ENCODE peak calls at places on chromosomes 13 and 19, in ten cellular contexts. One of them, this sample, is unnamed.

GRCh38 chr19:52749780-52750179 is 14.9 kb upstream of the ZNF611 start:
- DNase-seq in CD8-positive, alpha-beta T cell: no peak
- DNase-seq in ELR: no peak
- DNase-seq in cardiac muscle cell: no peak
- DNase-seq in EH: no peak
- DNase-seq in nucleus accumbens: no peak
- DNase-seq in NCI-H1417: no peak
- DNase-seq in T-helper 1 cell: no peak
- DNase-seq in AG04450: no peak
- DNase-seq in HS-27A: no peak
- DNase-seq in this sample: no peak

GRCh38 chr19:48646912-48647216 is 877 bp upstream of the CA11 start:
- DNase-seq in CD8-positive, alpha-beta T cell: no peak
- DNase-seq in ELR: no peak
- DNase-seq in cardiac muscle cell: no peak
- DNase-seq in EH: no peak
- DNase-seq in nucleus accumbens: no peak
- DNase-seq in NCI-H1417: peak
- DNase-seq in T-helper 1 cell: no peak
- DNase-seq in AG04450: no peak
- DNase-seq in HS-27A: no peak
- DNase-seq in this sample: no peak

GRCh38 chr19:10269333-10270179 is 1.4 kb upstream of the ICAM1 start:
- DNase-seq in CD8-positive, alpha-beta T cell: peak
- DNase-seq in ELR: peak
- DNase-seq in cardiac muscle cell: peak
- DNase-seq in EH: peak
- DNase-seq in nucleus accumbens: peak
- DNase-seq in NCI-H1417: peak
- DNase-seq in T-helper 1 cell: peak
- DNase-seq in AG04450: no peak
- DNase-seq in HS-27A: no peak
- DNase-seq in this sample: peak

GRCh38 chr19:14950421-14950820 is 9.1 kb downstream of the OR7C2 start:
- DNase-seq in CD8-positive, alpha-beta T cell: no peak
- DNase-seq in ELR: no peak
- DNase-seq in cardiac muscle cell: no peak
- DNase-seq in EH: no peak
- DNase-seq in nucleus accumbens: no peak
- DNase-seq in NCI-H1417: no peak
- DNase-seq in T-helper 1 cell: no peak
- DNase-seq in AG04450: no peak
- DNase-seq in HS-27A: no peak
- DNase-seq in this sample: no peak

GRCh38 chr19:11288349-11288748 is 7.6 kb upstream of the TSPAN16 start:
- DNase-seq in CD8-positive, alpha-beta T cell: no peak
- DNase-seq in ELR: peak
- DNase-seq in cardiac muscle cell: no peak
- DNase-seq in EH: peak
- DNase-seq in nucleus accumbens: no peak
- DNase-seq in NCI-H1417: no peak
- DNase-seq in T-helper 1 cell: no peak
- DNase-seq in AG04450: peak
- DNase-seq in HS-27A: no peak
- DNase-seq in this sample: no peak

GRCh38 chr19:56727731-56728130 is 56.2 kb upstream of the ZNF835 start:
- DNase-seq in CD8-positive, alpha-beta T cell: no peak
- DNase-seq in ELR: no peak
- DNase-seq in cardiac muscle cell: no peak
- DNase-seq in EH: no peak
- DNase-seq in nucleus accumbens: no peak
- DNase-seq in NCI-H1417: peak
- DNase-seq in T-helper 1 cell: no peak
- DNase-seq in AG04450: no peak
- DNase-seq in HS-27A: no peak
- DNase-seq in this sample: no peak

GRCh38 chr13:77196052-77196618 is 130.8 kb downstream of the MYCBP2 start:
- DNase-seq in CD8-positive, alpha-beta T cell: no peak
- DNase-seq in ELR: no peak
- DNase-seq in cardiac muscle cell: peak
- DNase-seq in EH: no peak
- DNase-seq in nucleus accumbens: no peak
- DNase-seq in NCI-H1417: no peak
- DNase-seq in T-helper 1 cell: peak
- DNase-seq in AG04450: no peak
- DNase-seq in HS-27A: no peak
- DNase-seq in this sample: no peak

GRCh38 chr13:38570706-38571105 is 116.2 kb upstream of the FREM2 start:
- DNase-seq in CD8-positive, alpha-beta T cell: no peak
- DNase-seq in ELR: no peak
- DNase-seq in cardiac muscle cell: no peak
- DNase-seq in EH: no peak
- DNase-seq in nucleus accumbens: no peak
- DNase-seq in NCI-H1417: no peak
- DNase-seq in T-helper 1 cell: no peak
- DNase-seq in AG04450: no peak
- DNase-seq in HS-27A: no peak
- DNase-seq in this sample: no peak

GRCh38 chr19:28020631-28021315 is 1192.2 kb downstream of the UQCRFS1 start:
- DNase-seq in CD8-positive, alpha-beta T cell: no peak
- DNase-seq in ELR: no peak
- DNase-seq in cardiac muscle cell: no peak
- DNase-seq in EH: no peak
- DNase-seq in nucleus accumbens: no peak
- DNase-seq in NCI-H1417: no peak
- DNase-seq in T-helper 1 cell: no peak
- DNase-seq in AG04450: no peak
- DNase-seq in HS-27A: no peak
- DNase-seq in this sample: no peak

GRCh38 chr19:2503521-2504109 is 27.7 kb downstream of the GADD45B start:
- DNase-seq in CD8-positive, alpha-beta T cell: peak
- DNase-seq in ELR: peak
- DNase-seq in cardiac muscle cell: peak
- DNase-seq in EH: peak
- DNase-seq in nucleus accumbens: no peak
- DNase-seq in NCI-H1417: no peak
- DNase-seq in T-helper 1 cell: peak
- DNase-seq in AG04450: no peak
- DNase-seq in HS-27A: no peak
- DNase-seq in this sample: no peak

GRCh38 chr19:54492568-54492967 is 10.1 kb upstream of the LAIR2 start:
- DNase-seq in CD8-positive, alpha-beta T cell: no peak
- DNase-seq in ELR: no peak
- DNase-seq in cardiac muscle cell: no peak
- DNase-seq in EH: no peak
- DNase-seq in nucleus accumbens: no peak
- DNase-seq in NCI-H1417: no peak
- DNase-seq in T-helper 1 cell: no peak
- DNase-seq in AG04450: no peak
- DNase-seq in HS-27A: no peak
- DNase-seq in this sample: no peak

GRCh38 chr19:31264379-31264778 is 84.9 kb downstream of the TSHZ3 start:
- DNase-seq in CD8-positive, alpha-beta T cell: no peak
- DNase-seq in ELR: no peak
- DNase-seq in cardiac muscle cell: no peak
- DNase-seq in EH: no peak
- DNase-seq in nucleus accumbens: no peak
- DNase-seq in NCI-H1417: no peak
- DNase-seq in T-helper 1 cell: no peak
- DNase-seq in AG04450: no peak
- DNase-seq in HS-27A: no peak
- DNase-seq in this sample: no peak

GRCh38 chr19:50358483-50359431 is 6.7 kb downstream of the NAPSA start:
- DNase-seq in CD8-positive, alpha-beta T cell: peak
- DNase-seq in ELR: no peak
- DNase-seq in cardiac muscle cell: no peak
- DNase-seq in EH: peak
- DNase-seq in nucleus accumbens: peak
- DNase-seq in NCI-H1417: peak
- DNase-seq in T-helper 1 cell: peak
- DNase-seq in AG04450: no peak
- DNase-seq in HS-27A: no peak
- DNase-seq in this sample: no peak

GRCh38 chr13:100673831-100674362 is 698 bp downstream of the TMTC4 start:
- DNase-seq in CD8-positive, alpha-beta T cell: peak
- DNase-seq in ELR: peak
- DNase-seq in cardiac muscle cell: no peak
- DNase-seq in EH: peak
- DNase-seq in nucleus accumbens: peak
- DNase-seq in NCI-H1417: peak
- DNase-seq in T-helper 1 cell: peak
- DNase-seq in AG04450: peak
- DNase-seq in HS-27A: peak
- DNase-seq in this sample: peak

GRCh38 chr19:35757231-35757748 is 461 bp upstream of the HSPB6 start:
- DNase-seq in CD8-positive, alpha-beta T cell: no peak
- DNase-seq in ELR: peak
- DNase-seq in cardiac muscle cell: peak
- DNase-seq in EH: peak
- DNase-seq in nucleus accumbens: no peak
- DNase-seq in NCI-H1417: no peak
- DNase-seq in T-helper 1 cell: no peak
- DNase-seq in AG04450: peak
- DNase-seq in HS-27A: peak
- DNase-seq in this sample: no peak

GRCh38 chr13:31882794-31883193 is 143.5 kb downstream of the RXFP2 start:
- DNase-seq in CD8-positive, alpha-beta T cell: no peak
- DNase-seq in ELR: no peak
- DNase-seq in cardiac muscle cell: no peak
- DNase-seq in EH: no peak
- DNase-seq in nucleus accumbens: no peak
- DNase-seq in NCI-H1417: no peak
- DNase-seq in T-helper 1 cell: no peak
- DNase-seq in AG04450: no peak
- DNase-seq in HS-27A: no peak
- DNase-seq in this sample: no peak

GRCh38 chr19:2327773-2328400 is 499 bp downstream of the LSM7 start:
- DNase-seq in CD8-positive, alpha-beta T cell: peak
- DNase-seq in ELR: peak
- DNase-seq in cardiac muscle cell: no peak
- DNase-seq in EH: peak
- DNase-seq in nucleus accumbens: peak
- DNase-seq in NCI-H1417: peak
- DNase-seq in T-helper 1 cell: peak
- DNase-seq in AG04450: peak
- DNase-seq in HS-27A: peak
- DNase-seq in this sample: peak

GRCh38 chr19:48896191-48896720 is 2.3 kb downstream of the TULP2 start:
- DNase-seq in CD8-positive, alpha-beta T cell: peak
- DNase-seq in ELR: no peak
- DNase-seq in cardiac muscle cell: peak
- DNase-seq in EH: peak
- DNase-seq in nucleus accumbens: peak
- DNase-seq in NCI-H1417: no peak
- DNase-seq in T-helper 1 cell: peak
- DNase-seq in AG04450: no peak
- DNase-seq in HS-27A: no peak
- DNase-seq in this sample: no peak

GRCh38 chr13:92365904-92366303 is 860.7 kb upstream of the GPC6 start:
- DNase-seq in CD8-positive, alpha-beta T cell: no peak
- DNase-seq in ELR: no peak
- DNase-seq in cardiac muscle cell: no peak
- DNase-seq in EH: no peak
- DNase-seq in nucleus accumbens: no peak
- DNase-seq in NCI-H1417: no peak
- DNase-seq in T-helper 1 cell: no peak
- DNase-seq in AG04450: no peak
- DNase-seq in HS-27A: no peak
- DNase-seq in this sample: no peak

GRCh38 chr13:91308299-91308698 is 39.2 kb upstream of the MIR17HG start:
- DNase-seq in CD8-positive, alpha-beta T cell: no peak
- DNase-seq in ELR: peak
- DNase-seq in cardiac muscle cell: no peak
- DNase-seq in EH: peak
- DNase-seq in nucleus accumbens: no peak
- DNase-seq in NCI-H1417: peak
- DNase-seq in T-helper 1 cell: no peak
- DNase-seq in AG04450: no peak
- DNase-seq in HS-27A: no peak
- DNase-seq in this sample: no peak

GRCh38 chr19:2097330-2098327 is 914 bp downstream of the IZUMO4 start:
- DNase-seq in CD8-positive, alpha-beta T cell: peak
- DNase-seq in ELR: no peak
- DNase-seq in cardiac muscle cell: no peak
- DNase-seq in EH: no peak
- DNase-seq in nucleus accumbens: no peak
- DNase-seq in NCI-H1417: peak
- DNase-seq in T-helper 1 cell: peak
- DNase-seq in AG04450: no peak
- DNase-seq in HS-27A: no peak
- DNase-seq in this sample: no peak

GRCh38 chr13:110702591-110703526 is 3.1 kb downstream of the CARS2 start:
- DNase-seq in CD8-positive, alpha-beta T cell: no peak
- DNase-seq in ELR: no peak
- DNase-seq in cardiac muscle cell: peak
- DNase-seq in EH: peak
- DNase-seq in nucleus accumbens: no peak
- DNase-seq in NCI-H1417: no peak
- DNase-seq in T-helper 1 cell: no peak
- DNase-seq in AG04450: no peak
- DNase-seq in HS-27A: no peak
- DNase-seq in this sample: no peak

GRCh38 chr13:74187564-74187963 is 53.4 kb upstream of the KLF12 start:
- DNase-seq in CD8-positive, alpha-beta T cell: no peak
- DNase-seq in ELR: peak
- DNase-seq in cardiac muscle cell: no peak
- DNase-seq in EH: peak
- DNase-seq in nucleus accumbens: no peak
- DNase-seq in NCI-H1417: peak
- DNase-seq in T-helper 1 cell: no peak
- DNase-seq in AG04450: no peak
- DNase-seq in HS-27A: no peak
- DNase-seq in this sample: no peak

GRCh38 chr19:41323023-41323422 is 13.1 kb downstream of the CCDC97 start:
- DNase-seq in CD8-positive, alpha-beta T cell: no peak
- DNase-seq in ELR: peak
- DNase-seq in cardiac muscle cell: no peak
- DNase-seq in EH: peak
- DNase-seq in nucleus accumbens: no peak
- DNase-seq in NCI-H1417: no peak
- DNase-seq in T-helper 1 cell: no peak
- DNase-seq in AG04450: peak
- DNase-seq in HS-27A: no peak
- DNase-seq in this sample: no peak

This sample was measured in glomerular endothelial cell.